ENCODE peak calls at places on chromosomes 7 and 10, in four cellular contexts. V is WTC11, H is SK-N-SH, Y is K562. P is an unnamed sample.

GRCh38 chr7:43575506-43575905 is 7.4 kb upstream of the STK17A start:
- DNase-seq in V (no peak), H (no peak), Y (no peak), P (no peak)

GRCh38 chr10:7410800-7411670 is at the start of gene SFMBT2:
- DNase-seq in V (peak; percentile 77), H (peak; percentile 92), Y (peak; percentile 70), P (no peak)

GRCh38 chr7:149764481-149765398 is 8.6 kb downstream of the ZNF467 start:
- DNase-seq in V (peak; percentile 71), H (peak; percentile 79), Y (no peak), P (no peak)

GRCh38 chr7:33494473-33494872 is 365.1 kb downstream of the BBS9 start:
- DNase-seq in V (no peak), H (no peak), Y (no peak), P (no peak)

GRCh38 chr10:97332586-97333350 is 1.8 kb downstream of the FRAT2 start:
- DNase-seq in V (peak; percentile 34), H (no peak), Y (peak; percentile 77), P (no peak)

GRCh38 chr10:15485684-15486316 is 114.7 kb upstream of the FAM171A1 start:
- DNase-seq in V (no peak), H (no peak), Y (no peak), P (no peak)

GRCh38 chr7:148787571-148788295 is 89.0 kb downstream of the CUL1 start:
- DNase-seq in V (no peak), H (no peak), Y (no peak), P (no peak)

GRCh38 chr10:25724241-25724640 is 209.8 kb upstream of the MYO3A start:
- DNase-seq in V (no peak), H (no peak), Y (no peak), P (no peak)

GRCh38 chr7:110573862-110574528 is 516.9 kb upstream of the LRRN3 start:
- DNase-seq in V (no peak), H (no peak), Y (peak; percentile 5), P (no peak)

GRCh38 chr10:69268761-69269416 is 9.4 kb upstream of the HK1 start:
- DNase-seq in V (no peak), H (no peak), Y (no peak), P (no peak)

GRCh38 chr10:127012769-127013152 is 107.5 kb downstream of the DOCK1 start:
- DNase-seq in V (no peak), H (no peak), Y (no peak), P (no peak)

GRCh38 chr7:156474241-156474743 is 166.3 kb upstream of the RNF32 start:
- DNase-seq in V (no peak), H (no peak), Y (no peak), P (peak; percentile 19)

GRCh38 chr7:18119985-18120384 is 92.3 kb upstream of the PRPS1L1 start:
- DNase-seq in V (peak; percentile 38), H (no peak), Y (no peak), P (no peak)

GRCh38 chr10:118459642-118460193 is 117.6 kb upstream of the FAM204A start:
- DNase-seq in V (peak; percentile 69), H (peak; percentile 63), Y (peak; percentile 71), P (no peak)

GRCh38 chr10:77889277-77889903 is 37.2 kb downstream of the DLG5 start:
- DNase-seq in V (peak; percentile 69), H (no peak), Y (peak; percentile 85), P (no peak)

GRCh38 chr7:145643981-145644380 is 472.6 kb upstream of the CNTNAP2 start:
- DNase-seq in V (no peak), H (no peak), Y (no peak), P (no peak)

GRCh38 chr7:142298009-142298408 is 40.2 kb upstream of the PRSS58 start:
- DNase-seq in V (peak; percentile 51), H (peak; percentile 17), Y (peak; percentile 33), P (no peak)

GRCh38 chr7:96709381-96710228 is at the start of gene SEM1:
- DNase-seq in V (peak; percentile 67), H (peak; percentile 86), Y (peak; percentile 94), P (peak; percentile 40)

GRCh38 chr7:81013036-81013435 is 94.2 kb upstream of the SEMA3C start:
- DNase-seq in V (no peak), H (no peak), Y (no peak), P (no peak)

GRCh38 chr10:127142141-127142540 is 54.2 kb downstream of the INSYN2A start:
- DNase-seq in V (no peak), H (no peak), Y (no peak), P (no peak)

GRCh38 chr10:129773359-129773990 is 190.6 kb downstream of the EBF3 start:
- DNase-seq in V (peak; percentile 5), H (no peak), Y (no peak), P (no peak)

GRCh38 chr10:110175406-110175805 is 32.0 kb upstream of the MXI1 start:
- DNase-seq in V (no peak), H (no peak), Y (no peak), P (no peak)

GRCh38 chr7:100053201-100053600 is 3.6 kb downstream of the ZSCAN21 start:
- DNase-seq in V (no peak), H (peak; percentile 62), Y (peak; percentile 63), P (no peak)

GRCh38 chr7:131149429-131149774 is 178.3 kb upstream of the MKLN1 start:
- DNase-seq in V (no peak), H (no peak), Y (no peak), P (no peak)

GRCh38 chr10:16494174-16494573 is 27.5 kb downstream of the C1QL3 start:
- DNase-seq in V (no peak), H (no peak), Y (no peak), P (no peak)

DNA sequence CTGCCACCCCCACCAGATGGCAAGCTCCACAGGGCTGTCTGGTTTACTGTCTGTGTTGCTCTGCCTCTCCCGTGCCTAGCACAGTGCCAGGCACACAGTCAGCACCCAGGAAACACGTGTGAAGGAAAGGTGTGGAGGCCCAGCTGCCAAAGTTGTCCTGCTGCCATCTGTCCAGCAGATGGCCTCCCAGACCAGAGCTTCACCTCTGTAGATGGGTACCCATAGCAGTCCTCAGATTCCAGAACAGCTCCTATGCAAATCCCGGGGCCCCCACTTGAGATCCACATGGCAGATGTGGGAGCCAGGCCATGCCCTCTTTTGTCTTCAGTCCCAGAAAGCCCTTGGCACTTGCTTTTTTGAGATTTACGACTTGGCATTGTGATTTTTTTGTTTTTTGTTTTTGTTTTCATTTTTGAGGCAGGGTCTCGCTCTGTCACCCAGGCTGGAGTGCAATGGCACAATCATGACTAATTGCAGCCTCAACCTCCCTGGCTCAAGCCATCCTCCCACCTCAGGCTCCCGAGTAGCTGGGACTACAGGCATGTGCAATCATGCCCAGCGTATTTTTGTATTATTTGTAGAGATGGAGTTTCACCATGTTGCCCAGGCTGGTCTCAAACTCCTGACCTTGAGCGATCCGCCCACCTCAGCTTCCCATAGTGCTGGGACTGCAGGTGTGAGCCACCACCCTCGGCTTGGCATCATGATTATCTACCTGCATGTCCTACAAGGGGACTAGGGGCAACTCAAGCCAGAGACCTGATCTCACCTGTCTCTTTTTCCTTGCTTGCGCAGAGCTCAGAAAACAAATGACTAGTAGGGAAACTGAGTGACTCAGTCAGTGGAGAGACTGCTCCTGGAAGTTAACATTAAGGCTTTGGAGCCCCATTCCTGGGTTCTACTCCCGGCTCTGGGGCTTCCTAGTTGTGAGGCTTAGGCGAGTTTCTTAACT is 16.9 kb upstream of the PALD1 start:
- DNase-seq in V (peak; percentile 74), H (peak; percentile 85), Y (peak; percentile 81), P (no peak)
- TF ChIP-seq USF1 in V (no peak), H (no peak), Y (no peak), P (no peak)

DNA sequence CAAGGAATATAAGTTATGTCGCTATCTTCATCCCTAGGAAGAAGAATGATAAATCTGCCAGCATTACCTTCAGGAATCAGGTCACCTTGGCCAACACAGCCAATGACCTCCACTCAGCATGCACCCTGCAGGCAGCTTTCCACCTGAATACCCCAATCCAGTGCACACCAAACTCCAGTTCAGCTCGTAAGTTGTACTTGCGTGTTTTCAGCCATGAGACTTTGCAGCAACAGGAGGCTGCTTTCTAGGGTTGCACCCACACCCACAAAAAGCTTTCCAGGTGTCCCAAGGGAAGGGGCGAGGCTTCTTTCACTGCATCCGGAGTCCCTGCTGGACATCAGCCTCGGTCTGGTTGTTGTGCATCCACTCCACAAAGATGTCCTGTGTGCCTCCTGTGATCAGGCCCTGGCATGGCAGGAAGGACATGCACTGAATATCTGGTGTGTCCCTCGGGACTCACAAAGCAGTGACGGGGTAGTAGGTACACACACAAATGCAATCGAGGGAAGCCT is 282.9 kb downstream of the GRID1 start:
- DNase-seq in V (no peak), H (no peak), Y (no peak), P (no peak)
- TF ChIP-seq USF1 in V (no peak), H (no peak), Y (no peak), P (no peak)

DNA sequence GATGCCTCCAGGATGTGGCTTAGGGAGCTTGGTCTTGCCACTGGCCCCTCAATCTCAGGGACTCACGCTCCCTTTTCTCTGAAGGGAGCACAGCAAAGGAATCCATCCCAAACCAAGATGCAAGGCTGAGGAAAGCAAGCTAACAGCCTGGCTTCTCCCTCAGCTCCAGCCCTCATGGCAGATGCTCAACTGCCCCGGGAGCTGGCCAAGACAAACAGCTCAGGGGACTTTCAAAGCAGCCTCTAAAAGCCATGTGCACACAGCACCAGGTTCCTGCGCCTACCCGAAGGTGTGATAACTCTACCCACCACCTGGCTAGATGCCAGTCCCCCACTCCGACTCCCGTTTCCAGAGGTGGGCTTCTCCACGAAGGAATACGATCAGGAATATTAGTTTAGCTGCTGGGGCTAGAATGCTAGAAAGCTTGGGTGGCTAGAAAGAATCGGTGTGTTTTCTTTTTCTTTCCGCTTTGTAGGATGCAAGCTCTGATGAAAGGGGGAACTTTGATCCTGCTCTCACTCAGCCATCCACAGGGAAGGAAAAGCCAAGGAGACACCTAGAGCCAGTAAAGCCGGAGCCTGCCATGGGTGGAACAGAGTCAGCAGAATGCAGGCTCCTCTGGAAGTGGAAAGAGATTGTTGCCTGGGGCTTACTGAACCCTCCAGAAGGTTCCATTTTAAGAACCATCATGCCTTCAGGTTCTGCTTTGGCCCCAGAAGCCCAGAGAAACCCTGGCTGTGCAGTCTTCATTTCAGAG is 89.0 kb upstream of the FGFR2 start:
- DNase-seq in V (no peak), H (no peak), Y (no peak), P (no peak)
- TF ChIP-seq USF1 in V (no peak), H (no peak), Y (no peak), P (no peak)

GRCh38 chr7:66921396-66921917 is 432 bp downstream of the TMEM248 start:
- DNase-seq in V (peak; percentile 24), H (peak; percentile 88), Y (peak; percentile 30), P (no peak)
- TF ChIP-seq USF1 in V (no peak), H (no peak), Y (no peak), P (no peak)

DNA sequence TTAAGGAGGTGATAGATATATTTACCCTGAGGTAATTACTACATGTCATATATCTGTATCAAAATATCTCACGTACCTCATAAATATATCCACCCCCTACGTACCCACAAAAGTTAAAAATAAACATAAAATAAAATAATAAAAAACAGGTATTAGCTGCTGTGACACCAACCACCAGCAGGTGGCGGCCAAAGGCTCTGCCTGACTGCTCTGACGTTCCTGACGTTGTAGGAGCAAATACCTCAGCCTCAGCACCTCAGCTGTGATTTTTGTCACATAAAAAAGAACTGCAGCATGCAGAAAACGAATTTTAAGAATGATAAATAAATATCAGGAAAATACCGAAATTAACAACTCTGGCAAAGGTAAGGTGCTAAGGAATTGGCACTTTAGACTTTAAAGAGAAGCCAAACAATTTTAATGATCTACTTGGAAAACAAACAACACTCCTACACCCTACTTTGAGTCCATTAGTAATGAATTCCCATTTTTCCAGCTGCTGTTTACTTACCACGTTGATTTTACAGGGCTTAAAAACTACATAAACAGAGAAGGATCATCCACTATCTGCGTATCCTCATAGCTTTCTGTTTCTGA is 125.4 kb upstream of the TARP start:
- DNase-seq in V (peak; percentile 45), H (peak; percentile 67), Y (peak; percentile 62), P (no peak)
- TF ChIP-seq USF1 in V (no peak), H (no peak), Y (no peak), P (no peak)